ENCODE peak calls at places on chromosomes 3 and 15, in seven cellular contexts. C, T, A, Z, B, E and X are unnamed samples.

GRCh38 chr3:132695006-132695405 is 27.2 kb downstream of the NPHP3 start:
- DNase-seq in C (no peak), T (no peak), A (no peak), Z (no peak), B (no peak), E (no peak), X (no peak)

GRCh38 chr3:80017369-80017768 is 249.6 kb upstream of the ROBO1 start:
- DNase-seq in C (no peak), T (no peak), A (no peak), Z (no peak), B (no peak), E (no peak), X (no peak)

GRCh38 chr15:61755461-61755860 is 304.8 kb downstream of the VPS13C start:
- DNase-seq in C (no peak), T (no peak), A (no peak), Z (no peak), B (no peak), E (no peak), X (no peak)

GRCh38 chr3:111589303-111590095 is 5.6 kb downstream of the ZBED2 start:
- DNase-seq in C (no peak), T (no peak), A (no peak), Z (no peak), B (no peak), E (no peak), X (no peak)

GRCh38 chr3:7646851-7647250 is 785.9 kb downstream of the GRM7 start:
- DNase-seq in C (no peak), T (no peak), A (no peak), Z (no peak), B (no peak), E (no peak), X (no peak)

GRCh38 chr15:98505611-98506031 is 142.7 kb upstream of the IGF1R start:
- DNase-seq in C (no peak), T (no peak), A (peak), Z (no peak), B (no peak), E (no peak), X (no peak)

GRCh38 chr15:63517614-63518013 is 13.2 kb downstream of the USP3 start:
- DNase-seq in C (no peak), T (no peak), A (no peak), Z (no peak), B (peak), E (no peak), X (no peak)

GRCh38 chr15:53446376-53446775 is 313.1 kb downstream of the WDR72 start:
- DNase-seq in C (no peak), T (no peak), A (no peak), Z (no peak), B (no peak), E (no peak), X (no peak)

GRCh38 chr3:177914224-177914623 is 622.0 kb upstream of the KCNMB2 start:
- DNase-seq in C (no peak), T (no peak), A (peak), Z (no peak), B (no peak), E (no peak), X (no peak)

GRCh38 chr15:80480171-80480811 is 76.1 kb downstream of the ARNT2 start:
- DNase-seq in C (no peak), T (no peak), A (no peak), Z (no peak), B (no peak), E (no peak), X (no peak)

DNA sequence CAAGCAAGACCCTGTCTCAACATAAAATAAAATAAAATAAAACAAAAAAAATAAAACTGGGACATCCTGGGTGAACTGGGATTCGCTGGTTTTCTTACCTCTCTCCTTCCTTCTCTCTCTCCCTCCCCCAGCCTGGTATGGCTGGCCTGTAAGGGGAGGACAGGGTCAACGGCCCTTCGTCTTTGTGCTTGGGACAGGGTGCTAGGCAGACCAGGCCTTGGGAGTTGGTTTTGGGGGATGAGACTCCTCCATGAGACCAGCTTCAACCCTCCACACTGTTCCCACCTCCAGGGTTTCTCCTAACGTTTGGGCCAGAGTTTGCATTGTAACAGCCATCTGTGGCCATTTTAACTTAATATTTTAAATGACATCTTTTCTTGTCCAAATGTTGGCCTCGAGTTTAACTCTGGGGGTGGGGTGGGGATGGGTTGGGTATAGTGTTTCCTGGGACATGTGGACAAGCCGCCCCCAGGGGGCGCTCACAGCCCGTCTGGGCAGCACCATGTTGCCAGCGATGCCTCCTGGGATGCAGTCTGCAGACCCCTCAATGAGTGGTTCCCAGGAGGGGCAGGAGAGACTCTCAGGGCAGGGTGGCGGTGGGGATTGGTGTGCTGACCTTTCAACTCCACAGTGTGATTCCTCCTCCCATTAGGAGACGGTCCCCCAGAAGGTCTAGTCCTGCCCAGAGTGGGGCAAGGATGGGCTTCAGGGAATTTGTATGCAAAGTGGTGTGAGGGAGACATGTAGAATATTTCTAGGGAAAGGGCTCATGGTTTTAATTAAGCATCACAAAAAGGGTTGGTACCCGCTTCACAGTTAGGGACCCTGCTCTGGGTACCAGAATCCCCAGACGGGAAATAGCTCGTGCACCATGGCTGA is 37.7 kb upstream of the LCTL start:
- DNase-seq in C (peak), T (peak), A (peak), Z (peak), B (peak), E (peak), X (peak)
- TF ChIP-seq CTCF in C (peak), T (peak), A (peak), Z (peak), B (peak), E (peak), X (peak)

DNA sequence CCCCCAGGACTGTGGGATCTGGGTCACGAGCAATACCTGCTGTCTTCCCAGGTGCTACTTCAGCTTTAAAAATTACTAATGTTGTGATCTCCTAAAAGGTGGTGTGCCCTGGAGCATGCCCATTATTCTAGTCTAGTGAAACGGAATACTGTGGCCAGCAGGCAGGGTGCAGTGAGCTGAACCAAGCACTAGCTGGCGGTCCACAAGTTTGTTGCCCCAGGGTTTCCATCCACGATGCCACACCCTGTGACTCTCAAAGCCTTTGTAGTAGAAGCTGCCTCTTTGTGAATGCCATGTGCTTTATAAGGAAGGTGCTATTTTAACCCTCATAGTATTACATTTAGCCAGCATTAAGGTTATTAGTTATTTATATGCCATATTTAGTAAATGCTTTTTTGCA is 49.1 kb downstream of the PXYLP1 start:
- DNase-seq in C (no peak), T (no peak), A (no peak), Z (no peak), B (peak), E (no peak), X (no peak)
- TF ChIP-seq CTCF in C (no peak), T (no peak), A (no peak), Z (no peak), B (peak), E (no peak), X (no peak)

DNA sequence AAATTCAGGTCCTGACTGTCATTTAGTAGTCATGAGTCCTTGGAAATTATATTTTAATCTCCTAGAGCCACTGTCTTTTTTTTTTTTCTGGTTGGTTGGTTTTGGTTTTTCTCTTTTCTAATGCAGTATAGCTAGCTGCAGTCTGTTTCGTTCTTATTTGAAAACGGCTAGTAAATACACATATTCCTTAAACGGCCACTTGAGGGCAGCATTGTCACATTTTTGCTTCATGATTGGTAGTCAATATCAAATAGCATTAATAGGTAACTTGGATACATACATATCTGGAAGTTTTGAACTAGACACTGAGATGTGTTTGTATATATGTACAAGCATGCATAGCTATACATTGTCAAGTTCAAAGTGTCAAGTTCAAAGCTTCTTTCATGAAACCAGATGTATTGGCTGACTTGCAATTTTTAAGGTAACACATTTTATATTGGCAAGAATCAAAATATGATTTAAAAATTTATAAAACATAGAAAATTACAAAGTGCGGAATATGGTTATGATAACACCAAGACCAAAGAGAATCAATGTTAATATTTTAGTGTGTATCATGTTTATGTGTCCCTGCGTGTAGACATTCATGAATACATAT is 22.5 kb downstream of the GABRA5 start:
- DNase-seq in C (peak), T (peak), A (no peak), Z (peak), B (peak), E (peak), X (no peak)
- TF ChIP-seq CTCF in C (peak), T (peak), A (peak), Z (peak), B (peak), E (peak), X (peak)

GRCh38 chr3:181694805-181695660 is 16.7 kb upstream of the SOX2 start:
- DNase-seq in C (no peak), T (peak), A (peak), Z (no peak), B (no peak), E (no peak), X (no peak)
- TF ChIP-seq CTCF in C (no peak), T (peak), A (no peak), Z (no peak), B (no peak), E (peak), X (no peak)

GRCh38 chr3:53550005-53550620 is 55.7 kb downstream of the CACNA1D start:
- DNase-seq in C (no peak), T (no peak), A (no peak), Z (no peak), B (no peak), E (no peak), X (no peak)

GRCh38 chr3:53551324-53551723 is 56.9 kb downstream of the CACNA1D start:
- DNase-seq in C (no peak), T (no peak), A (no peak), Z (no peak), B (no peak), E (no peak), X (no peak)

GRCh38 chr3:53554559-53555511 is 60.4 kb downstream of the CACNA1D start:
- DNase-seq in C (no peak), T (no peak), A (no peak), Z (no peak), B (no peak), E (no peak), X (no peak)
- TF ChIP-seq CTCF in C (no peak), T (no peak), A (no peak), Z (no peak), B (no peak), E (no peak), X (no peak)

DNA sequence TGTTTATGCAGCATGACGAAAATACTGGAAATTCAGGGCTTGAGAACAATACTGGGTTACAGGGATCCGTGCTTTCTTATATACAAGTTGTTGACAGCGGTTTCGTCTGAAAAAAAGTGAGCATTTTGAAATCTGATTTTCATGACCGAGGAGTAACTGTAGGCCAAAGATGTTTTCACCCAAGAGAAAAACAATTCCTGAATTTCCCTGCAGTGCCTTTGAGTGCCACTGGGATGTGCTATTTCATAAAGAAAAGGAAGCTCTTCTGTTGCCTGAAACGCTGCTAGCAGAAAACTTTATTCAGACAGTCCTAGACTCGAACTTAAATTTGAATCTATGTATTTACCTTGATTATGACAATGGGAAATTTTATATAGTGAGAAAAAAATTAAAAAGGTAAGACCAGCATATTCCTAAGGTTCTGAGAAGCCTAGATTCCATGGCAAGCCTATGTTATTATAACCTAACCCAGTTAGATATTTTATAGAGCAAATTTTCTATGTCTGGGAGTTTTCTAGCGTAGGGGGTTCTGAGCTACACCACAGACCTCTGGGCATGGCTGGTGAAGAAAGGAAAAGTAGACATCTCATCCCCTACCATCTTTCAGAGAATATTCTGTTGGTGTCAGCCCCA is 30.2 kb downstream of the KCNAB1 start:
- DNase-seq in C (peak), T (peak), A (no peak), Z (no peak), B (peak), E (no peak), X (no peak)
- TF ChIP-seq CTCF in C (peak), T (peak), A (peak), Z (peak), B (peak), E (peak), X (peak)

GRCh38 chr3:175146258-175146657 is 287.1 kb downstream of the NAALADL2 start:
- DNase-seq in C (peak), T (no peak), A (no peak), Z (no peak), B (peak), E (no peak), X (no peak)
- TF ChIP-seq CTCF in C (peak), T (no peak), A (no peak), Z (no peak), B (peak), E (peak), X (no peak)

DNA sequence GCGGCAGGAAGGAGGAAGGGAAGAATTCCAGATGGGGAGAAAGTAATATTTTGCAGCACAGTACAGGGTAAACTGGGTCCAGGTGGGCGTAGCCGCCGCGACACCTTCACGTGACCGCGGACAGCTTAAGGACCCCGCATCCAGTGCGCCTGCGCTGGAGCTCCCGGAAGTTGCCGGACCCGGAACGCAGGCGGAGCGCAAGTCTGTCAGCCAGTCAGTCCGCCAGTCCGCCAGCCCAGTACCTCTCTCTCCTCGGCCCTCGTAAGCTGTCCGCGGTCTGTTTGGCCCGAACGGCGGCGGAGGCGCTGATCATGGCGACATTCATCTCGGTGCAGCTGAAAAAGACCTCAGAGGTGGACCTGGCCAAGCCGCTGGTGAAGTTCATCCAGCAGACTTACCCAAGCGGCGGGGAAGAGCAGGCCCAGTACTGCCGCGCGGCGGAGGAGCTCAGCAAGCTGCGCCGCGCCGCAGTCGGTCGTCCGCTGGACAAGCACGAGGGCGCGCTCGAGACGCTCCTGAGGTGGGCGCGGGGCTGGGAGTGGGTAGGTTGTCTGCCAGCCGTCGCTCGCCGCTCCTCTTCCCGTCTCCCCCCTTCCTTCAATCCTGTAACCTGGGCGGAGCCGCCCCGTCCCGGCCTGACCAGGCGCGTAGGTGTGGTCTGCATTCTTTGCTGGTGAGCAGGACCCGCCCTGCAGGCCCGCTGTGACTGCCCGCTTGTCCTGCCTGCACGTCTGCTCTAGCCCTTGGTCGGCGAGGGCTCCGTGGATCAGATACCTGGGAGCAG is at the start of gene PDCD6IP:
- DNase-seq in C (peak), T (peak), A (peak), Z (peak), B (peak), E (peak), X (peak)
- TF ChIP-seq CTCF in C (peak), T (no peak), A (no peak), Z (peak), B (no peak), E (peak), X (no peak)